ENCODE peak calls at places on chromosomes 16 and 17, in five cellular contexts. One of them, this sample, is unnamed.

GRCh38 chr17:35545150-35545549 is 7.7 kb upstream of the SLFN12L start:
- DNase-seq in central memory CD4-positive, alpha-beta T cell: no peak
- DNase-seq in dermis blood vessel endothelial cell: no peak
- DNase-seq in GM23248: no peak
- DNase-seq in iris pigment epithelial cell: no peak
- DNase-seq in this sample: no peak

GRCh38 chr16:8733849-8734540 is 59.6 kb downstream of the ABAT start:
- DNase-seq in central memory CD4-positive, alpha-beta T cell: no peak
- DNase-seq in dermis blood vessel endothelial cell: no peak
- DNase-seq in GM23248: no peak
- DNase-seq in iris pigment epithelial cell: no peak
- DNase-seq in this sample: no peak

GRCh38 chr16:865026-865425 is 64.5 kb upstream of the GNG13 start:
- DNase-seq in central memory CD4-positive, alpha-beta T cell: no peak
- DNase-seq in dermis blood vessel endothelial cell: no peak
- DNase-seq in GM23248: no peak
- DNase-seq in iris pigment epithelial cell: no peak
- DNase-seq in this sample: no peak

GRCh38 chr17:43812396-43813265 is 20.3 kb downstream of the MPP3 start:
- DNase-seq in central memory CD4-positive, alpha-beta T cell: no peak
- DNase-seq in dermis blood vessel endothelial cell: no peak
- DNase-seq in GM23248: no peak
- DNase-seq in iris pigment epithelial cell: no peak
- DNase-seq in this sample: no peak

GRCh38 chr16:57694556-57695377 is at the start of gene DRC7:
- DNase-seq in central memory CD4-positive, alpha-beta T cell: no peak
- DNase-seq in dermis blood vessel endothelial cell: peak; percentile 72
- DNase-seq in GM23248: peak; percentile 38
- DNase-seq in iris pigment epithelial cell: peak; percentile 57
- DNase-seq in this sample: peak; percentile 30

GRCh38 chr17:81295678-81296381 is 723 bp upstream of the SLC38A10 start:
- DNase-seq in central memory CD4-positive, alpha-beta T cell: peak; percentile 68
- DNase-seq in dermis blood vessel endothelial cell: peak; percentile 71
- DNase-seq in GM23248: peak; percentile 78
- DNase-seq in iris pigment epithelial cell: peak; percentile 42
- DNase-seq in this sample: no peak

GRCh38 chr17:3695129-3695722 is 729 bp downstream of the P2RX5 start:
- DNase-seq in central memory CD4-positive, alpha-beta T cell: no peak
- DNase-seq in dermis blood vessel endothelial cell: no peak
- DNase-seq in GM23248: peak; percentile 50
- DNase-seq in iris pigment epithelial cell: no peak
- DNase-seq in this sample: no peak

GRCh38 chr16:88303890-88304819 is 78.6 kb upstream of the ZNF469 start:
- DNase-seq in central memory CD4-positive, alpha-beta T cell: no peak
- DNase-seq in dermis blood vessel endothelial cell: peak; percentile 25
- DNase-seq in GM23248: peak; percentile 95
- DNase-seq in iris pigment epithelial cell: peak; percentile 94
- DNase-seq in this sample: no peak

GRCh38 chr16:73565263-73565662 is 517.3 kb upstream of the ZFHX3 start:
- DNase-seq in central memory CD4-positive, alpha-beta T cell: no peak
- DNase-seq in dermis blood vessel endothelial cell: no peak
- DNase-seq in GM23248: peak; percentile 7
- DNase-seq in iris pigment epithelial cell: no peak
- DNase-seq in this sample: no peak

GRCh38 chr17:80892900-80893603 is 98.6 kb upstream of the CHMP6 start:
- DNase-seq in central memory CD4-positive, alpha-beta T cell: peak; percentile 30
- DNase-seq in dermis blood vessel endothelial cell: peak; percentile 88
- DNase-seq in GM23248: peak; percentile 75
- DNase-seq in iris pigment epithelial cell: peak; percentile 34
- DNase-seq in this sample: no peak

GRCh38 chr17:44278006-44278405 is 10.1 kb upstream of the SLC4A1 start:
- DNase-seq in central memory CD4-positive, alpha-beta T cell: no peak
- DNase-seq in dermis blood vessel endothelial cell: no peak
- DNase-seq in GM23248: peak; percentile 87
- DNase-seq in iris pigment epithelial cell: peak; percentile 33
- DNase-seq in this sample: no peak

GRCh38 chr16:57976331-57976796 is 5.4 kb upstream of the CNGB1 start:
- DNase-seq in central memory CD4-positive, alpha-beta T cell: no peak
- DNase-seq in dermis blood vessel endothelial cell: peak; percentile 8
- DNase-seq in GM23248: peak; percentile 57
- DNase-seq in iris pigment epithelial cell: no peak
- DNase-seq in this sample: no peak

GRCh38 chr17:74566132-74566753 is 1.1 kb downstream of the CD300H start:
- DNase-seq in central memory CD4-positive, alpha-beta T cell: no peak
- DNase-seq in dermis blood vessel endothelial cell: peak; percentile 42
- DNase-seq in GM23248: peak; percentile 67
- DNase-seq in iris pigment epithelial cell: peak; percentile 15
- DNase-seq in this sample: no peak

GRCh38 chr17:30271102-30271501 is 20.6 kb downstream of the BLMH start:
- DNase-seq in central memory CD4-positive, alpha-beta T cell: no peak
- DNase-seq in dermis blood vessel endothelial cell: no peak
- DNase-seq in GM23248: peak; percentile 38
- DNase-seq in iris pigment epithelial cell: peak; percentile 64
- DNase-seq in this sample: no peak

GRCh38 chr17:50218771-50219315 is 17.4 kb upstream of the COL1A1 start:
- DNase-seq in central memory CD4-positive, alpha-beta T cell: no peak
- DNase-seq in dermis blood vessel endothelial cell: no peak
- DNase-seq in GM23248: peak; percentile 90
- DNase-seq in iris pigment epithelial cell: peak; percentile 97
- DNase-seq in this sample: no peak

GRCh38 chr17:68738044-68738443 is 136.9 kb upstream of the FAM20A start:
- DNase-seq in central memory CD4-positive, alpha-beta T cell: no peak
- DNase-seq in dermis blood vessel endothelial cell: no peak
- DNase-seq in GM23248: no peak
- DNase-seq in iris pigment epithelial cell: peak; percentile 57
- DNase-seq in this sample: no peak

GRCh38 chr16:85462405-85463227 is 150.5 kb upstream of the GSE1 start:
- DNase-seq in central memory CD4-positive, alpha-beta T cell: no peak
- DNase-seq in dermis blood vessel endothelial cell: no peak
- DNase-seq in GM23248: peak; percentile 52
- DNase-seq in iris pigment epithelial cell: no peak
- DNase-seq in this sample: no peak

GRCh38 chr16:67268136-67268579 is 11.2 kb upstream of the PLEKHG4 start:
- DNase-seq in central memory CD4-positive, alpha-beta T cell: no peak
- DNase-seq in dermis blood vessel endothelial cell: peak; percentile 94
- DNase-seq in GM23248: peak; percentile 93
- DNase-seq in iris pigment epithelial cell: peak; percentile 93
- DNase-seq in this sample: no peak

GRCh38 chr16:80084614-80085013 is 456.2 kb upstream of the DYNLRB2 start:
- DNase-seq in central memory CD4-positive, alpha-beta T cell: peak; percentile 2
- DNase-seq in dermis blood vessel endothelial cell: peak; percentile 5
- DNase-seq in GM23248: peak; percentile 66
- DNase-seq in iris pigment epithelial cell: peak; percentile 67
- DNase-seq in this sample: peak; percentile 12

GRCh38 chr16:84374160-84374489 is 5.8 kb downstream of the ATP2C2 start:
- DNase-seq in central memory CD4-positive, alpha-beta T cell: no peak
- DNase-seq in dermis blood vessel endothelial cell: no peak
- DNase-seq in GM23248: peak; percentile 6
- DNase-seq in iris pigment epithelial cell: no peak
- DNase-seq in this sample: no peak

GRCh38 chr16:74944466-74944865 is 40.5 kb downstream of the WDR59 start:
- DNase-seq in central memory CD4-positive, alpha-beta T cell: no peak
- DNase-seq in dermis blood vessel endothelial cell: no peak
- DNase-seq in GM23248: no peak
- DNase-seq in iris pigment epithelial cell: no peak
- DNase-seq in this sample: no peak

GRCh38 chr16:86477642-86478041 is 32.7 kb upstream of the FOXF1 start:
- DNase-seq in central memory CD4-positive, alpha-beta T cell: no peak
- DNase-seq in dermis blood vessel endothelial cell: no peak
- DNase-seq in GM23248: peak; percentile 36
- DNase-seq in iris pigment epithelial cell: peak; percentile 82
- DNase-seq in this sample: no peak

GRCh38 chr17:56031636-56032035 is 121.6 kb upstream of the ANKFN1 start:
- DNase-seq in central memory CD4-positive, alpha-beta T cell: no peak
- DNase-seq in dermis blood vessel endothelial cell: no peak
- DNase-seq in GM23248: no peak
- DNase-seq in iris pigment epithelial cell: no peak
- DNase-seq in this sample: no peak

GRCh38 chr17:63350364-63350763 is 95.7 kb downstream of the CYB561 start:
- DNase-seq in central memory CD4-positive, alpha-beta T cell: no peak
- DNase-seq in dermis blood vessel endothelial cell: no peak
- DNase-seq in GM23248: no peak
- DNase-seq in iris pigment epithelial cell: no peak
- DNase-seq in this sample: no peak

This sample was measured in anterior cingulate cortex.